ENCODE peak calls at places on chromosomes 1 and 21, in six cellular contexts. Y is astrocyte of the spinal cord, Q is fibroblast of pulmonary artery, B is IMR-90, J is K562, W is heart left ventricle. R is an unnamed sample.

GRCh38 chr21:18810136-18810535 is 406.6 kb upstream of the TMPRSS15 start:
- DNase-seq in Y (peak; percentile 0), Q (peak; percentile 3), B (no peak), J (no peak), W (no peak), R (peak; percentile 9)

GRCh38 chr1:198749279-198749678 is 110.4 kb downstream of the PTPRC start:
- DNase-seq in Y (no peak), Q (no peak), B (peak; percentile 49), J (no peak), W (no peak), R (no peak)

GRCh38 chr21:17793675-17794123 is 25.5 kb downstream of the C21orf91 start:
- DNase-seq in Y (peak; percentile 60), Q (no peak), B (peak; percentile 70), J (no peak), W (no peak), R (peak; percentile 59)

GRCh38 chr1:85019989-85020388 is 23.1 kb upstream of the MCOLN2 start:
- DNase-seq in Y (peak; percentile 0), Q (no peak), B (peak; percentile 10), J (no peak), W (no peak), R (peak; percentile 61)

GRCh38 chr1:110686188-110686587 is 11.4 kb upstream of the KCNA3 start:
- DNase-seq in Y (no peak), Q (no peak), B (no peak), J (no peak), W (no peak), R (no peak)

GRCh38 chr21:33362044-33362555 is 37.3 kb downstream of the IFNAR1 start:
- DNase-seq in Y (no peak), Q (no peak), B (no peak), J (no peak), W (no peak), R (peak; percentile 10)

GRCh38 chr21:45830221-45830640 is 151.3 kb upstream of the COL6A1 start:
- DNase-seq in Y (peak; percentile 15), Q (no peak), B (no peak), J (peak; percentile 63), W (no peak), R (no peak)

GRCh38 chr1:244704107-244704506 is 51.2 kb downstream of the DESI2 start:
- DNase-seq in Y (no peak), Q (no peak), B (no peak), J (no peak), W (no peak), R (no peak)

GRCh38 chr21:25515484-25516405 is 91.5 kb downstream of the MRPL39 start:
- DNase-seq in Y (peak; percentile 58), Q (no peak), B (peak; percentile 71), J (no peak), W (no peak), R (peak; percentile 62)

GRCh38 chr1:172671591-172671990 is 12.7 kb downstream of the FASLG start:
- DNase-seq in Y (peak; percentile 51), Q (peak; percentile 49), B (peak; percentile 55), J (no peak), W (no peak), R (peak; percentile 26)

GRCh38 chr1:245129321-245129720 is 25.5 kb upstream of the KIF26B start:
- DNase-seq in Y (no peak), Q (no peak), B (no peak), J (no peak), W (no peak), R (no peak)

GRCh38 chr1:163267962-163268361 is 53.8 kb upstream of the NUF2 start:
- DNase-seq in Y (no peak), Q (no peak), B (no peak), J (no peak), W (no peak), R (no peak)

DNA sequence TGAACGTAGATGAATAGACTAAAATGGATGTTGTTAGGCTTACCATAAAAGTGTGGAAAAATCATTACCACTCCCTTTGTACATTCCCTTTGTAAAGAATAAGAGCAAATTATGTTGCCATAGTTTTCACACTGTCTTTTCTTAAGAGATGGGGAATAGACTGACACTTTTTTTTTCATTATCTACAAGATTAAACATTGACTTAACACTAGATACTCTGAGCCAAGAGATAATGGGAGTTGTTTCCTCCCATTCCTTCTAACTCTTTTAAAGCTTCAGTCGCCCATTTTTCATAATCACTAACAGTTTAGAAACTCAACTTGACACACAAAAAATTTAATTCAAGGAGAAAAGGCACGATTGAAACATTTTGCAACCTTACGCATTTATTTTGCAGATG is 10.1 kb downstream of the AIDA start:
- DNase-seq in Y (no peak), Q (no peak), B (no peak), J (no peak), W (no peak), R (no peak)
- H3K4me3 ChIP-seq in Y (no peak overlapping the region), Q (no peak overlapping the region), B (no peak overlapping the region), J (no peak overlapping the region), W (no peak overlapping the region), R (no peak overlapping the region)

GRCh38 chr1:44020464-44020863 is 10.8 kb downstream of the SLC6A9 start:
- DNase-seq in Y (no peak), Q (no peak), B (no peak), J (no peak), W (no peak), R (no peak)

GRCh38 chr1:44019398-44020044 is 11.7 kb downstream of the SLC6A9 start:
- DNase-seq in Y (no peak), Q (no peak), B (no peak), J (no peak), W (no peak), R (no peak)

GRCh38 chr1:44024031-44024902 is 7.0 kb downstream of the SLC6A9 start:
- DNase-seq in Y (no peak), Q (no peak), B (no peak), J (no peak), W (no peak), R (no peak)

GRCh38 chr1:44021156-44021555 is 10.1 kb downstream of the SLC6A9 start:
- DNase-seq in Y (no peak), Q (no peak), B (no peak), J (no peak), W (no peak), R (no peak)

DNA sequence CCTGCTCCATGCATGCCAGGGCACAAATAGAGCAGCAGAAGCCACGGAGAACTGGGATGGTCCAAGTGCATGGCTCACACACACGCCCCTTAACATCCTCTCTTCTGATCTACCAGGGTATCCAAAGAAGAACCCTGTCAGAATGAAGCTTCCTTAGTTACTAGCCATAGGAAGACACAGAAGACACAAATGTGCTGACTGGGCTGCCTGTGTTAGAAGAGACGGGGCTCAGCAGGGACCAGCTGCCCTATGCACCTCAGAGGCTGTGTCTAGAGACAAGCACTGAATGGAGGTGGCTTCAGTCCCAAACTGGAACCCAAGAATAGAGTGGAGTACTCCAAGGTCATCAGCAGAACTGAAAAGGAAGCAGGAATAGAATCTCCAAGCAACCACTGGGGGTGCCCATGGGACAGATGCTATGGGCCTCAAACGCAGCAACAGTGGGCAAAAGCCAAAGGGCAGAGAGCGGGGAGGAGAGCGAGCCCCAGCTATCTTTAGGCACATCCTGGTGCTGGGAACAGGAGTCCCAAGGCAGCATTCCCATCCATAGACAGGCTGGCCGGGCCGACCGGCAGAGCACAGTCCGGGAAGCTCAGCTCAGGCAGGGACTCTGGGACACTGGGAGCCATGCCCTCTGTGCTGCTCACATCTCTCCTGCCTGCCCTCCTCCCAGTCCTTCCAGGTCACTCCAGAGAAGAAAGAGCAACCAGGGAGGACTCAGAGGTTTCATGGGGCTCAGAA is 9.5 kb downstream of the SLC6A9 start:
- DNase-seq in Y (no peak), Q (no peak), B (no peak), J (no peak), W (peak; percentile 36), R (no peak)
- TF ChIP-seq CTCF in Y (peak; percentile 7), Q (no peak), B (no peak), J (peak; percentile 18), W (no peak), R (peak; percentile 22)

DNA sequence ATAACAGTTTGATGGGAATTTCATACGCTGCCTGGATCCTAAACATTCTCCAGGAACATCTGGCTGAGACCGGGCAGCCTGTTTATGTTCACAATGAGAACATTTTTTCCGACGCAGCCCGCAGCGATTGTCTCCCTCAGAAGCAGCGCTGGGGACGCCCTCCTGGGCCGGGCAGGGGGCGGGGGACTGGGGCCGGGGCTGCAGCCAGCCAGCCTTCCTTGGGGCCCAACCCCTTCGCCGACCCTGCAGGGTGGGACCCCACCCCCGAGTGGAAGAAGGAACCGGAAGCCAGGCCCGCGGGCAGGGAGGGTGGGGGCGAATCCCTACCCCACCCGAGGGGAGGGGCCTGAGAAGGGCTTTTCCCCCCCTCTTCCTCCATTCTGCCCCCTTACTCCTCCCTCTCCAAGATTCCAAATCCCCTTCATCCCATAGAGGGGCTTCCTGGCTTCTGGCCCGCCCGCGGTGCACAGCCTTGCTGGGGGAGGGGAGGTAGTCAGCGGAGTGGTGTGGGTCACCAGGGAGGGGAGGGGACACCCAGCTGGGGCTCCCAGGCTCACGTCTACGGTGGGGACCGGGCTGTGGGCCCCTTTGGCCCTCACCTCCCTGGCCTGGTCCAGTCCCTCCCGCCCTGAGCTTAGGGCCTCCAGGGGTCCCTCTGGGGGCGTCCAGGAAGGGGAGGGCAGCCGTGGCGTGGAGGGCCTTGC is 60.6 kb downstream of the WNT9A start:
- DNase-seq in Y (peak; percentile 53), Q (peak; percentile 45), B (peak; percentile 45), J (no peak), W (peak; percentile 81), R (peak; percentile 64)
- H3K4me3 ChIP-seq in Y (peak overlapping the region; percentile 20), Q (peak overlapping the region; percentile 5), B (no peak overlapping the region), J (no peak overlapping the region), W (peak overlapping the region; percentile 33), R (peak overlapping the region; percentile 51)

DNA sequence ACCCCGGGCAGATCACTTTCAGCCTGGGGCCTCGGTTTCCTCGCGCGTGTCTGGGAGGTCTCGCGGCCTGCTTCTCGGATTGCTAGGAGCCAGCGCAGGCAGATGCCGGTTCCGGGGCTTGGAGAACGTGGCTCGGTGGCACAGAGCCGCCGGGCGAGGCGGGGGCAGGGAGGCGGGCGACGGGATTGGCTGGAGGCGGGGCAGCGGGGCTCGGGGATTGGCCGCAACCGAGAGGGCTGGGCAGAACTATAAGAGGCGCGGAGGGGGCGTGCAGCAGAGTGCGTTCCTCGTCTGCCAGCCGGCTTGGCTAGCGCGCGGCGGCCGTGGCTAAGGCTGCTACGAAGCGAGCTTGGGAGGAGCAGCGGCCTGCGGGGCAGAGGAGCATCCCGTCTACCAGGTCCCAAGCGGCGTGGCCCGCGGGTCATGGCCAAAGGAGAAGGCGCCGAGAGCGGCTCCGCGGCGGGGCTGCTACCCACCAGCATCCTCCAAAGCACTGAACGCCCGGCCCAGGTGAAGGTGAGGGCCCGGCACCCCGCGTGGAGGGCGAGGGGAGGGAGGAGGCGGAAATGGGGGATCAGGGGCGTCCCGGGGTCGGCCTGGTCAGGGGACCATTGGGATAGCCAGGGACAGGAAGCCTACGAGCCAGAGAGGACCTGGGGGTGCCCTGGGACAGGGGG is at the start of gene MFSD2A:
- DNase-seq in Y (peak; percentile 86), Q (peak; percentile 90), B (peak; percentile 89), J (peak; percentile 89), W (peak; percentile 93), R (peak; percentile 90)
- TF ChIP-seq CTCF in Y (no peak), Q (no peak), B (no peak), J (no peak), W (no peak), R (no peak)